ENCODE peak calls at places on chromosomes 7 and 10, in seven cellular contexts. V is GM03348; I is NCI-H2107; A is activated T-helper 9 cell treated with anti-CD3 and anti-CD28 coated beads, Interleukin-2, amount 50 U/mL, for 16 hours; S is fibroblast of mammary gland; O is activated CD4-positive, alpha-beta T cell treated with anti-CD3 and anti-CD28 coated beads for 4 hours; J is C1 segment of cervical spinal cord. U is an unnamed sample.

GRCh38 chr10:18418579-18419210 is 232.7 kb downstream of the NSUN6 start:
- DNase-seq in V (no peak), O (no peak), J (no peak), S (peak; percentile 1), A (no peak), I (no peak), U (peak; percentile 6)

GRCh38 chr7:33981686-33982424 is 76.5 kb downstream of the BMPER start:
- DNase-seq in I (no peak), J (no peak), O (no peak), S (peak; percentile 92), A (no peak), V (peak; percentile 23), U (peak; percentile 66)

GRCh38 chr10:125014984-125015944 is 73.3 kb downstream of the ZRANB1 start:
- DNase-seq in I (no peak), S (no peak), V (no peak), O (no peak), J (no peak), A (no peak), U (no peak)

GRCh38 chr10:77313066-77313750 is 324.4 kb downstream of the KCNMA1 start:
- DNase-seq in O (no peak), J (no peak), A (no peak), I (no peak), S (peak; percentile 80), V (peak; percentile 40), U (no peak)

GRCh38 chr7:151020231-151020630 is 4.1 kb downstream of the ATG9B start:
- DNase-seq in O (no peak), J (no peak), S (no peak), I (no peak), V (no peak), A (no peak), U (no peak)

GRCh38 chr10:130003166-130003565 is 39.1 kb upstream of the EBF3 start:
- DNase-seq in A (no peak), J (no peak), I (no peak), S (no peak), O (no peak), V (no peak), U (no peak)

GRCh38 chr10:14553434-14553833 is 221.3 kb downstream of the FAM107B start:
- DNase-seq in V (peak; percentile 74), A (no peak), I (no peak), S (peak; percentile 73), J (no peak), O (no peak), U (peak; percentile 47)

GRCh38 chr7:125934539-125934938 is 1004.9 kb upstream of the POT1 start:
- DNase-seq in S (no peak), V (no peak), A (no peak), O (no peak), I (peak; percentile 36), J (no peak), U (no peak)

GRCh38 chr7:39720586-39720985 is 97.2 kb downstream of the RALA start:
- DNase-seq in S (peak; percentile 59), O (no peak), J (no peak), I (no peak), V (no peak), A (no peak), U (peak; percentile 83)

GRCh38 chr7:36406156-36406555 is 16.5 kb downstream of the ANLN start:
- DNase-seq in I (no peak), V (peak; percentile 3), S (no peak), J (no peak), O (no peak), A (no peak), U (no peak)

GRCh38 chr10:43878386-43878785 is 229.7 kb upstream of the ZNF32 start:
- DNase-seq in A (no peak), S (no peak), O (no peak), J (no peak), V (peak; percentile 45), I (no peak), U (peak; percentile 42)

GRCh38 chr10:24740714-24741113 is 17.0 kb upstream of the ARHGAP21 start:
- DNase-seq in V (no peak), J (no peak), O (no peak), A (no peak), I (no peak), S (no peak), U (no peak)

GRCh38 chr10:110774069-110775021 is 97.4 kb upstream of the PDCD4 start:
- DNase-seq in A (peak; percentile 13), I (no peak), S (peak; percentile 85), V (peak; percentile 82), O (peak; percentile 26), J (no peak), U (peak; percentile 73)

GRCh38 chr7:155881471-155882350 is 69.4 kb upstream of the SHH start:
- DNase-seq in O (no peak), A (no peak), J (no peak), I (no peak), S (no peak), V (no peak), U (no peak)

GRCh38 chr10:17523917-17524316 is 69.5 kb upstream of the ST8SIA6 start:
- DNase-seq in I (no peak), S (no peak), A (no peak), V (no peak), O (no peak), J (no peak), U (peak; percentile 54)

GRCh38 chr10:102963237-102963886 is 45.3 kb downstream of the CNNM2 start:
- DNase-seq in S (peak; percentile 4), I (no peak), O (no peak), J (no peak), A (no peak), V (no peak), U (peak; percentile 2)

GRCh38 chr10:94645285-94645684 is 38.2 kb upstream of the CYP2C18 start:
- DNase-seq in O (no peak), A (no peak), I (no peak), J (no peak), V (no peak), S (no peak), U (no peak)

GRCh38 chr7:98621573-98622482 is 4.7 kb downstream of the NPTX2 start:
- DNase-seq in S (no peak), I (no peak), A (no peak), V (no peak), J (no peak), O (no peak), U (no peak)

GRCh38 chr7:46695045-46695708 is 774.1 kb upstream of the IGFBP3 start:
- DNase-seq in O (no peak), S (peak; percentile 12), V (no peak), A (no peak), J (no peak), I (no peak), U (peak; percentile 25)

GRCh38 chr10:521261-521660 is 168.2 kb downstream of the DIP2C start:
- DNase-seq in A (no peak), V (no peak), J (no peak), O (no peak), I (no peak), S (no peak), U (no peak)

GRCh38 chr7:139575338-139575680 is 51.8 kb downstream of the CLEC2L start:
- DNase-seq in O (no peak), V (no peak), I (no peak), S (no peak), A (no peak), J (no peak), U (no peak)

GRCh38 chr7:112419543-112420130 is 30.6 kb upstream of the IFRD1 start:
- DNase-seq in O (no peak), S (no peak), I (no peak), V (no peak), A (no peak), J (no peak), U (no peak)

GRCh38 chr10:118904284-118904683 is 125.2 kb upstream of the NANOS1 start:
- DNase-seq in I (no peak), A (no peak), O (no peak), V (no peak), S (no peak), J (no peak), U (no peak)

GRCh38 chr7:69018200-69018599 is 580.1 kb upstream of the AUTS2 start:
- DNase-seq in A (no peak), S (no peak), O (no peak), J (no peak), V (no peak), I (no peak), U (no peak)

GRCh38 chr10:80429521-80429966 is 21.2 kb downstream of the PRXL2A start:
- DNase-seq in I (no peak), V (no peak), O (no peak), J (no peak), A (no peak), S (peak; percentile 29), U (peak; percentile 55)

GRCh38 chr10:13917791-13918190 is 331.0 kb downstream of the PRPF18 start:
- DNase-seq in V (no peak), O (no peak), S (no peak), I (no peak), J (no peak), A (no peak), U (no peak)

GRCh38 chr10:61452655-61453641 is at the start of gene TMEM26:
- DNase-seq in A (no peak), S (peak; percentile 38), O (no peak), I (no peak), V (peak; percentile 57), J (no peak), U (no peak)

GRCh38 chr10:130337305-130337640 is 201.1 kb downstream of the GLRX3 start:
- DNase-seq in I (no peak), J (no peak), O (no peak), A (no peak), S (no peak), V (no peak), U (no peak)

GRCh38 chr7:31478018-31478417 is 35.9 kb upstream of the ITPRID1 start:
- DNase-seq in O (no peak), J (no peak), I (no peak), V (no peak), A (no peak), S (no peak), U (no peak)

GRCh38 chr10:68628576-68629127 is 68.5 kb downstream of the TET1 start:
- DNase-seq in I (no peak), O (no peak), A (no peak), V (no peak), S (no peak), J (no peak), U (peak; percentile 32)

GRCh38 chr10:79816-80215 is 30.7 kb upstream of the TUBB8 start:
- DNase-seq in I (no peak), J (no peak), A (no peak), O (no peak), V (no peak), S (no peak), U (no peak)

GRCh38 chr10:70677620-70678249 is 5.4 kb downstream of the ADAMTS14 start:
- DNase-seq in O (no peak), J (no peak), I (no peak), V (no peak), S (no peak), A (no peak), U (no peak)

GRCh38 chr7:753190-753589 is 26.1 kb upstream of the PRKAR1B start:
- DNase-seq in O (no peak), I (no peak), S (no peak), J (no peak), V (no peak), A (no peak), U (no peak)

GRCh38 chr7:70736715-70737460 is 395.1 kb upstream of the GALNT17 start:
- DNase-seq in A (no peak), V (peak; percentile 87), O (no peak), J (no peak), S (peak; percentile 89), I (no peak), U (no peak)

GRCh38 chr7:38069052-38069451 is 109.0 kb upstream of the STARD3NL start:
- DNase-seq in O (no peak), S (no peak), I (no peak), V (no peak), A (no peak), J (no peak), U (no peak)

U was measured in RPMI7951.